ENCODE peak calls at places on chromosomes 1 and 21, in four cellular contexts. P is HepG2, V is Panc1, W is K562. F is an unnamed sample.

GRCh38 chr1:233480198-233480597 is 133.7 kb upstream of the KCNK1 start:
- DNase-seq in P (no peak), V (no peak), W (no peak), F (no peak)

GRCh38 chr1:1385931-1386330 is 10.9 kb upstream of the AURKAIP1 start:
- DNase-seq in P (no peak), V (no peak), W (no peak), F (no peak)

GRCh38 chr1:94778808-94779207 is 41.3 kb upstream of the SLC44A3 start:
- DNase-seq in P (no peak), V (no peak), W (no peak), F (no peak)

GRCh38 chr1:67597336-67597735 is 87.7 kb upstream of the GADD45A start:
- DNase-seq in P (no peak), V (no peak), W (no peak), F (no peak)

GRCh38 chr21:45015469-45015860 is 58.9 kb upstream of the ADARB1 start:
- DNase-seq in P (no peak), V (no peak), W (no peak), F (no peak)

GRCh38 chr21:17925000-17925610 is 105.9 kb upstream of the C21orf91 start:
- DNase-seq in P (peak; percentile 63), V (peak; percentile 41), W (peak; percentile 76), F (peak; percentile 59)

GRCh38 chr1:59414406-59415133 is 117.7 kb downstream of the FGGY start:
- DNase-seq in P (no peak), V (no peak), W (no peak), F (no peak)

GRCh38 chr1:182002570-182002969 is 58.9 kb downstream of the ZNF648 start:
- DNase-seq in P (no peak), V (no peak), W (no peak), F (no peak)

GRCh38 chr21:41481191-41481590 is 26.8 kb downstream of the TMPRSS2 start:
- DNase-seq in P (no peak), V (no peak), W (no peak), F (no peak)

GRCh38 chr1:100530901-100531487 is 6.9 kb upstream of the GPR88 start:
- DNase-seq in P (no peak), V (no peak), W (no peak), F (no peak)

GRCh38 chr1:69567847-69568434 is at the start of gene LRRC7:
- DNase-seq in P (no peak), V (no peak), W (peak; percentile 45), F (no peak)

GRCh38 chr1:185317886-185318310 is 855 bp upstream of the IVNS1ABP start:
- DNase-seq in P (no peak), V (peak; percentile 10), W (peak; percentile 72), F (peak; percentile 47)

GRCh38 chr1:200029035-200029623 is 1.6 kb downstream of the NR5A2 start:
- DNase-seq in P (no peak), V (no peak), W (no peak), F (peak; percentile 4)

GRCh38 chr1:7278827-7279752 is 492.0 kb upstream of the VAMP3 start:
- DNase-seq in P (no peak), V (no peak), W (no peak), F (no peak)

GRCh38 chr1:7279753-7280150 is 491.3 kb upstream of the VAMP3 start:
- DNase-seq in P (no peak), V (no peak), W (no peak), F (no peak)

GRCh38 chr1:7284839-7285435 is 486.2 kb upstream of the VAMP3 start:
- DNase-seq in P (no peak), V (no peak), W (no peak), F (no peak)

GRCh38 chr1:7280257-7280656 is 490.8 kb upstream of the VAMP3 start:
- DNase-seq in P (no peak), V (no peak), W (no peak), F (no peak)

DNA sequence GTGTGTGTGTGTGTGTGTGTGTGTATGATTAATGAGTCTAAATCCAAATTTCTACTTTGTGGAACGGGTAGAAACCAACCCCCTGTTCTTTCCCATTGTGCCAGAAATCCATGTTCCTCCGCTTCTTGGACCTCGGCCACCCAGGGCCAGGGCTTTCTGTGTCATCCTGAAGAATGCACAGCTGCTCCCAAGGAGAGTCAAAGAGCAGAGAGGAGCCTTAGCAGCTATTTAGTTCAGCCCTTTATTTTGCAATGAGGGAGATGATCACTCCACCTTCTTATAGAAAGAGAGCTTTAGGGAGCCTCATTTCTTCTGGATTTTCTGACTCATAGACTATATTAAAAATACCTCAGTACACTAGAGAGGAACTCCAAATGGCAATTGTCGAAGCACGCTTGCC is 489.3 kb upstream of the VAMP3 start:
- DNase-seq in P (no peak), V (no peak), W (no peak), F (no peak)
- TF ChIP-seq TCF7L2 in P (no peak), V (no peak), W (no peak), F (no peak)

DNA sequence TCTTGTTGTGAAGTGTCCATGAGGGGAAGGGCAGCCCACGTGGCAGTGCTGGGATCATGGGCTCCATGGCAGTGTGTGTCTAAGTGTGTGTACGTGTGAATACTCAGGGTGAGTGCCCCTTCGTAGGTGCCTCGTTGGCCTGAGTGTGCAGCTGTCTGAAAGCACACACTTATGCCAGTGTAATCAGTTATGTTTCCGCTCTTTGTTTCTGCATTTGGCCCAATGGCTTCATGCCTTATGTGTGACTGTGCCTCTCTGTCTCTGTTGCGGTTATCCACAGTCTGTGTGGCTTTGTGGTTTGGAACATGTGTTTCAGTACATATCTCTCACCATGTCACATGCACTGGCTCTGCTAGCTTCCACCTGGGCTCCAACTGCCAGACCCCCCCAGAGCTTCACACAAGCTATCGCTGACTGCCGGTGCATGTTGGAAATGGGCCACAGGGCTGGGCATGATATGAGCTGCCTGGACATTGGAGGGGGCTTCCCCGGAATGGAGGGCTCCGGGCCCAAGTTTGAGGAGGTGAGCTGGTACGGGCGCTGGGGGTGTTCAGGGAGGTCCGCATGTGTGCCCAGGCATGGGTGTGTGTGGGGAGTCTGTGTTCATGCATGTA is 70.3 kb upstream of the TINAGL1 start:
- DNase-seq in P (no peak), V (no peak), W (no peak), F (no peak)
- TF ChIP-seq TCF7L2 in P (no peak), V (no peak), W (no peak), F (no peak)

GRCh38 chr1:224637936-224638335 is 21.8 kb downstream of the CNIH3 start:
- DNase-seq in P (no peak), V (no peak), W (no peak), F (no peak)

GRCh38 chr1:224640587-224640986 is 24.5 kb downstream of the CNIH3 start:
- DNase-seq in P (no peak), V (no peak), W (no peak), F (no peak)

GRCh38 chr1:224640018-224640417 is 23.9 kb downstream of the CNIH3 start:
- DNase-seq in P (no peak), V (no peak), W (no peak), F (no peak)

GRCh38 chr1:224641030-224641429 is 24.9 kb downstream of the CNIH3 start:
- DNase-seq in P (peak; percentile 31), V (no peak), W (peak; percentile 29), F (peak; percentile 33)

GRCh38 chr1:224639426-224639975 is 23.4 kb downstream of the CNIH3 start:
- DNase-seq in P (no peak), V (no peak), W (no peak), F (no peak)
- TF ChIP-seq TCF7L2 in P (no peak), V (no peak), W (no peak), F (no peak)

DNA sequence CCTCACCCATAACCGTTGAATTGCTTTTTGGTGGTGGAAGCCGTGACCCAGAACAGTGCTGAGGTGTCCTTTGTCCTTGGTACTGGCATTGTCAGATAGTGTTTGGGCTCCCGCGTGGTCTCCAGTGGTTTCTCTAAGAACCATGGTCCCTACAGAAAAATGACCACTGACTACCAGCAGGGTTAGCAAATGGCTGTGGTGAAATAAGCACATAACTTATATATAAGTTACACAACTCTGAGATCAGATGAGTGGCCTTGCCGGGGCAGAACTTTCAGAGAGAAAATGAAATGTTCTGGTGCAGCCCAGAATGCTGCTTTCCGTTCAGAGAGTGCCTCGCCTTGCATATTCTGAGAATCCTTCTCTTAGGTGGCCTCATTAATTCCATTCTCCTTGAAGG is 5.0 kb downstream of the SLC37A1 start:
- DNase-seq in P (no peak), V (no peak), W (no peak), F (no peak)
- TF ChIP-seq TCF7L2 in P (no peak), V (no peak), W (no peak), F (no peak)

DNA sequence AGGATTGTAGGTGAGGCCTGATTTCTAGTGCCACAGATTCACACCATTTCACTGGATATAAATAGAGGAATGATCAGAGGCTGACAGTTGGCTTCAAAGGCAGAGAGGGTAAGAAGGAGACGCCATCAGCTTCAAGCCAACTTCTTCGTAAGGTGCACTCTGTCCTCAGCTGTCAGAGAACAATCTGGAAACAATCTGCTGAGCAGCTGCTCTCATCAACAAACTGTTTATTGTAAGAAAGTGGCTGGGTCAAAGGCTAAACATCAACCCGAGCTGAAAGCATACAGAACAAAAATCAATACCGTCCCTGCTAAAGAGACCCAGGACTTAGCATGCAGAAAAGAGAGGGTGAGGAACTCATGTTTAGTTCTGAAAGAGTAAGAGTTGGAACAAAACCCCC is 48.2 kb downstream of the HLCS start:
- DNase-seq in P (peak; percentile 43), V (no peak), W (no peak), F (no peak)
- TF ChIP-seq TCF7L2 in P (no peak), V (no peak), W (no peak), F (no peak)

DNA sequence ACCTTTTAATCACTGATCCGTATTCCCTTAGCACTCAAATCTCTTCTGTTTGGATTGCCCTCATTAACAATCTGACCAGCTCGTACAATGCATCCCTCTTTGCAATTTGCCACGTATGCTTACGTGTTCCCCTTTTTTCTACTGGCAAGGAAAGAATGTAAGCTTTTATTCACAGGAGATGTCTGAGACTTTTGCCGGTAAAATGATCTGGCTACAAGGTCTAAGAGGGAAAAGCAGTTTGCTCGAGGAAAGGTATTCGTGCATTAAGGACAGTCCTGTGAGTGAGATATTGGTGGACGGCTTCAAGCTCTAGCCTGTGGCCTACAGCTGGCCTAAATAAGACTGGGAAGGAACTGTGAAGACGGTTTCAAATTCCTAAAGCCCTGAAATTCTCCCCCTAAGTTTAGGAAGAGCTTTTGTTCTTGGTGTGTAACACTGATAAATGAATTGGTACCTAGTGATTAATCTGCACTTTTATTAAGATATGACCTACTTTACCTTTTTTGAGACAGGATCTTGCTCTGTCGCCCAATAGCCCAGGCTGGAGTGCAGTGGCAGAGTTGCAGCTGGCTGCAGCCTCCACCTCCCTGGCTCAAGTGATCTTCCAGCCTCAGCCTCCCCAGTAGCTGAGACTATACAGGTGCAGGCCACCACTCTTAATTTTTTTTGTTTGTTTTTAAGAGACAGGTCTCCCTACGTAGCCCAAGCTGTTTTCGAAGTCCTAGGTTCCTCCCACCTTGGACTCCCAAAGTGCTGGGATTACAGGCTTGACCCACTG is 895 bp upstream of the UBR4 start:
- DNase-seq in P (no peak), V (no peak), W (peak; percentile 51), F (no peak)
- TF ChIP-seq TCF7L2 in P (no peak), V (no peak), W (no peak), F (no peak)